ENCODE peak calls at places on chromosome 10, in five cellular contexts. One of them, this sample, is unnamed.

GRCh38 chr10:43111101-43111500 is 27.1 kb upstream of the CSGALNACT2 start:
- DNase-seq in astrocyte: no peak
- DNase-seq in neural progenitor cell: no peak
- DNase-seq in neuronal stem cell: no peak
- DNase-seq in IMR-90: no peak
- DNase-seq in this sample: no peak

GRCh38 chr10:95573953-95574604 is 12.9 kb upstream of the SORBS1 start:
- DNase-seq in neuronal stem cell: no peak
- DNase-seq in neural progenitor cell: no peak
- DNase-seq in IMR-90: no peak
- DNase-seq in astrocyte: no peak
- DNase-seq in this sample: no peak

GRCh38 chr10:50601974-50602373 is 21.8 kb downstream of the SGMS1 start:
- DNase-seq in neuronal stem cell: no peak
- DNase-seq in neural progenitor cell: no peak
- DNase-seq in astrocyte: no peak
- DNase-seq in IMR-90: no peak
- DNase-seq in this sample: no peak

GRCh38 chr10:71347587-71348395 is 28.7 kb downstream of the SLC29A3 start:
- DNase-seq in neuronal stem cell: no peak
- DNase-seq in IMR-90: no peak
- DNase-seq in neural progenitor cell: no peak
- DNase-seq in astrocyte: no peak
- DNase-seq in this sample: no peak

GRCh38 chr10:32226624-32227023 is 120.3 kb downstream of the EPC1 start:
- DNase-seq in neuronal stem cell: no peak
- DNase-seq in astrocyte: no peak
- DNase-seq in IMR-90: no peak
- DNase-seq in neural progenitor cell: no peak
- DNase-seq in this sample: no peak

GRCh38 chr10:73136627-73137026 is 26.4 kb downstream of the NUDT13 start:
- DNase-seq in astrocyte: no peak
- DNase-seq in neuronal stem cell: no peak
- DNase-seq in neural progenitor cell: no peak
- DNase-seq in IMR-90: peak; percentile 78
- DNase-seq in this sample: no peak

GRCh38 chr10:45355494-45355893 is 18.5 kb upstream of the ALOX5 start:
- DNase-seq in astrocyte: no peak
- DNase-seq in neuronal stem cell: no peak
- DNase-seq in neural progenitor cell: no peak
- DNase-seq in IMR-90: no peak
- DNase-seq in this sample: no peak

GRCh38 chr10:94232711-94233383 is 129.9 kb downstream of the NOC3L start:
- DNase-seq in astrocyte: no peak
- DNase-seq in neuronal stem cell: no peak
- DNase-seq in neural progenitor cell: no peak
- DNase-seq in IMR-90: no peak
- DNase-seq in this sample: no peak

GRCh38 chr10:90842710-90843109 is 15.1 kb downstream of the HTR7 start:
- DNase-seq in neuronal stem cell: no peak
- DNase-seq in neural progenitor cell: no peak
- DNase-seq in IMR-90: no peak
- DNase-seq in astrocyte: no peak
- DNase-seq in this sample: no peak

GRCh38 chr10:35626971-35627507 is 15.1 kb downstream of the FZD8 start:
- DNase-seq in neural progenitor cell: no peak
- DNase-seq in IMR-90: peak; percentile 68
- DNase-seq in neuronal stem cell: no peak
- DNase-seq in astrocyte: peak; percentile 32
- DNase-seq in this sample: no peak

GRCh38 chr10:120131183-120131582 is 238.7 kb downstream of the SEC23IP start:
- DNase-seq in IMR-90: no peak
- DNase-seq in neuronal stem cell: peak; percentile 71
- DNase-seq in neural progenitor cell: peak; percentile 85
- DNase-seq in astrocyte: peak; percentile 12
- DNase-seq in this sample: peak; percentile 90

GRCh38 chr10:117563780-117564179 is 21.2 kb downstream of the EMX2 start:
- DNase-seq in astrocyte: no peak
- DNase-seq in IMR-90: no peak
- DNase-seq in neural progenitor cell: no peak
- DNase-seq in neuronal stem cell: no peak
- DNase-seq in this sample: no peak

GRCh38 chr10:45495438-45496152 is 121.6 kb downstream of the ALOX5 start:
- DNase-seq in astrocyte: no peak
- DNase-seq in neuronal stem cell: no peak
- DNase-seq in IMR-90: no peak
- DNase-seq in neural progenitor cell: no peak
- DNase-seq in this sample: no peak

GRCh38 chr10:97553575-97554100 is 18.9 kb upstream of the ANKRD2 start:
- DNase-seq in IMR-90: peak; percentile 70
- DNase-seq in astrocyte: peak; percentile 46
- DNase-seq in neuronal stem cell: peak; percentile 64
- DNase-seq in neural progenitor cell: peak; percentile 88
- DNase-seq in this sample: peak; percentile 96

GRCh38 chr10:121813857-121814256 is 114.0 kb downstream of the ATE1 start:
- DNase-seq in IMR-90: no peak
- DNase-seq in neuronal stem cell: no peak
- DNase-seq in astrocyte: no peak
- DNase-seq in neural progenitor cell: no peak
- DNase-seq in this sample: no peak

GRCh38 chr10:6048281-6049030 is 13.7 kb downstream of the IL2RA start:
- DNase-seq in IMR-90: no peak
- DNase-seq in neural progenitor cell: no peak
- DNase-seq in neuronal stem cell: no peak
- DNase-seq in astrocyte: no peak
- DNase-seq in this sample: peak; percentile 17

GRCh38 chr10:106504536-106504935 is 660.0 kb downstream of the SORCS1 start:
- DNase-seq in neural progenitor cell: no peak
- DNase-seq in neuronal stem cell: no peak
- DNase-seq in astrocyte: no peak
- DNase-seq in IMR-90: no peak
- DNase-seq in this sample: no peak

GRCh38 chr10:17453377-17454091 is 861 bp downstream of the ST8SIA6 start:
- DNase-seq in astrocyte: peak; percentile 31
- DNase-seq in IMR-90: no peak
- DNase-seq in neuronal stem cell: peak; percentile 71
- DNase-seq in neural progenitor cell: peak; percentile 86
- DNase-seq in this sample: peak; percentile 90

GRCh38 chr10:63901228-63901627 is 380.0 kb downstream of the REEP3 start:
- DNase-seq in neuronal stem cell: no peak
- DNase-seq in IMR-90: no peak
- DNase-seq in neural progenitor cell: no peak
- DNase-seq in astrocyte: no peak
- DNase-seq in this sample: peak; percentile 67

GRCh38 chr10:11720260-11720741 is 21.9 kb upstream of the ECHDC3 start:
- DNase-seq in astrocyte: no peak
- DNase-seq in IMR-90: no peak
- DNase-seq in neural progenitor cell: no peak
- DNase-seq in neuronal stem cell: no peak
- DNase-seq in this sample: no peak

GRCh38 chr10:94500063-94500462 is 45.5 kb upstream of the HELLS start:
- DNase-seq in IMR-90: no peak
- DNase-seq in neuronal stem cell: no peak
- DNase-seq in astrocyte: no peak
- DNase-seq in neural progenitor cell: peak; percentile 15
- DNase-seq in this sample: no peak

GRCh38 chr10:104686829-104687228 is 45.7 kb downstream of the SORCS3 start:
- DNase-seq in neuronal stem cell: no peak
- DNase-seq in neural progenitor cell: no peak
- DNase-seq in IMR-90: no peak
- DNase-seq in astrocyte: no peak
- DNase-seq in this sample: peak; percentile 12

DNA sequence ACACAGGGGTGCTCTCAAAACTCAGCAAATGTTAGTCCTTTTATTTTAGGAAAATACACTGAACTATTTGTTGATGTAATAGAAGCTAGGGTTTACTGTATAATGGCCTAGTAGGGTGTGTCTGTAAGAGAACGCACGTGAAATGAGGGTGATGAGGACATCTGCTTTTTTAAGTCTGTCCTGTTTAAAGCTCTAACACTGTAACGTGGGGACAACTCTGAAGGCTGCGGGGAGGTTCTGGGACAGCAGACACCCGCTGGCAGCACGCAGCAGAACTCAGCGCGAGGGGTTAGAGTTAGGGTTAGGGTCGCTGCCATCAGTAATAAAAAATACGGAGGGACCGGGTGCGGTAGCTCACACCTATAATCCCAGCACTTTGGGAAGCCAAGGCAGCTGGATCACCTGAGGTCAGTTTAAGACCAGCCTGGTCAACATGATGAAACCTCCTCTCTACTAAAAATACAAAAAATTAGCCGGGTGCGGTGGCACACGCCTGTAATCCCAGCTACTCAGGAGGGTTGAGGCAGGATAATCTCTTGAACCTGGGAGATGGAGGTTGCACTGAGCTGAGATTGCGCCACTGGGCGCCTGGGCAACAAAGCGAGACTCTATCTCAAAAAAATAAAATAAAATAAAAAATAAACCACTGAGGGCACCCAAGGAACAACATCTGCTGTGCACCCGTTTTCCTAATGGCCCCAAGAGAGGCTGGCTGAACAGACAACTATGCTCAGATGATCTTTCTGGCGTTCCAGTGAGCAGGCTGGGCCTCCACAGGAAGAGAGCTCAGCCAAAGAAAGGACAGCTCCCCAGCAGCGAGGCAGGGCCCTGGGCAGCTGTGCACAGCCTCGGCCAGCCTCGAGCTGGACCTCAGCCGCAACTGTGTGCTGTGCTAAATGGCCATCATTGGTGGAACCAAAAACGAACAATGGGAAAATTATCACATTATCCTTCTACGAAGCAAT is 97.8 kb downstream of the CTBP2 start:
- DNase-seq in IMR-90: no peak
- DNase-seq in neuronal stem cell: no peak
- DNase-seq in astrocyte: no peak
- DNase-seq in neural progenitor cell: no peak
- DNase-seq in this sample: no peak
- H3K9ac ChIP-seq in IMR-90: no peak overlapping the region
- H3K9ac ChIP-seq in neuronal stem cell: peak overlapping the region; percentile 25
- H3K9ac ChIP-seq in astrocyte: peak overlapping the region; percentile 77
- H3K9ac ChIP-seq in neural progenitor cell: no peak overlapping the region
- H3K9ac ChIP-seq in this sample: no peak overlapping the region

DNA sequence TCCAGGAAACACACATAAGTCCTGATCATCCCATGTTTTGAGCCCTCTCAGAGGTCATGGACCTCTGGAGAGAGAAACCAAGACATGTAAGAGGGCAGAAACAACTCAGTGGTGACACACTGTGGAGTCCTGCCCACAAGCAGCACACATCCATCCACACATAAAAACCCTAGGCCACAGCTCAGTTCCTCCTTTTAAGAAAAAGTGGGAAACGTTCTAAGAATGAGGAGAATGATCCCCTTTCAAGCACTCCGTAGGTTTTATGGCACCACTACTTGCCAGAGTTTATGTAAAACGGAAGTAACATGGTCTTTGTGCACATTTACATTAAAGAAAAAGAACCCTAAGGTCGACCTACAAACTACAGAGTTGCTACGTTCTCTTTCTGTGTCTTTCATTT is 19.9 kb downstream of the ATAD1 start:
- DNase-seq in IMR-90: no peak
- DNase-seq in astrocyte: no peak
- DNase-seq in neural progenitor cell: no peak
- DNase-seq in neuronal stem cell: no peak
- DNase-seq in this sample: no peak
- H3K4me3 ChIP-seq in IMR-90: no peak overlapping the region
- H3K4me3 ChIP-seq in astrocyte: no peak overlapping the region
- H3K4me3 ChIP-seq in neural progenitor cell: no peak overlapping the region
- H3K4me3 ChIP-seq in neuronal stem cell: no peak overlapping the region
- H3K4me3 ChIP-seq in this sample: no peak overlapping the region

GRCh38 chr10:93060887-93061593 is 442 bp downstream of the CYP26C1 start:
- DNase-seq in IMR-90: no peak
- DNase-seq in neural progenitor cell: no peak
- DNase-seq in astrocyte: no peak
- DNase-seq in neuronal stem cell: no peak
- DNase-seq in this sample: no peak

GRCh38 chr10:93062499-93063216 is 2.1 kb downstream of the CYP26C1 start:
- DNase-seq in astrocyte: peak; percentile 28
- DNase-seq in IMR-90: peak; percentile 44
- DNase-seq in neuronal stem cell: no peak
- DNase-seq in neural progenitor cell: peak; percentile 61
- DNase-seq in this sample: peak; percentile 88

GRCh38 chr10:93059975-93060886 is at the start of gene CYP26C1:
- DNase-seq in neural progenitor cell: no peak
- DNase-seq in IMR-90: no peak
- DNase-seq in astrocyte: no peak
- DNase-seq in neuronal stem cell: no peak
- DNase-seq in this sample: peak; percentile 70

GRCh38 chr10:93063217-93063976 is 2.8 kb downstream of the CYP26C1 start:
- DNase-seq in neuronal stem cell: no peak
- DNase-seq in neural progenitor cell: no peak
- DNase-seq in IMR-90: no peak
- DNase-seq in astrocyte: no peak
- DNase-seq in this sample: no peak

DNA sequence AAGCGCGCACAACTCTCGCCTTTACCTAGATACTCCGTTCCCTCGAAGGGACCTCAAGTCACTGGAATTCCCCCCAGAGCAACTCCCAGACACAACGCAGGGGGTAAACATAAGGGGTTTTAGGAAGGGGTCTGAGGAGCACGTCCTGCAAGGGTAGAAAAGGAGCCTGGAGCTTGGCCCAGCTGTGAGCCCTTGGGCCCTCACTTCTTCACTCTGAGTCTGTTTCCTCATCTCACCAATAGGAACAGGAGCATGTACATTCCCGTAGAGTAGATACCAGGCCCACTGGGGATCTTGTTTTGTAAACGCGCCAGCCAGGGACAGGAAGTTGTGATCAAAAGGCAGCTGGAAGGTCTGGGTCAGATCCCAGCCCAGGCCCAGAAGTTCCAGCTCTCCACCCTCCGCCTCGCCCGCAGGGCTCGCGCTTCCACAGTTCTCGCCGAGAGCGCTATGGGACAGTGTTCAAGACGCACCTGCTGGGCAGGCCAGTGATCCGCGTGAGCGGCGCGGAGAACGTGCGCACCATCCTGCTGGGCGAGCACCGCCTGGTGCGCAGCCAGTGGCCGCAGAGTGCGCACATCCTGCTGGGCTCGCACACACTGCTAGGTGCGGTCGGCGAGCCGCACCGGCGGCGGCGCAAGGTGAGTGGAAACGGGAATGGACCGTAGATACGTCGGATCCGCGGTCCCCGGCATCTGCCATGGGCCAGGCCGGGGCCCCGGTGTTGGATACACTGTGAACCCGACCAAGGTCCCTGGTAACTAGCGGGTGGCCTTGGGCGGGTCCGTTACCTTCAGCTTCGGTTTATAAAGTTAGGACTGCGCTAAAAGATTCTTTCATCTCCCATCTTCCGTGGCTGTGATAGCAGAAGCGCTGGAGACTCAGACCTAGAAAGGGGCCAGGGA is 1.2 kb downstream of the CYP26C1 start:
- DNase-seq in astrocyte: peak; percentile 27
- DNase-seq in IMR-90: peak; percentile 33
- DNase-seq in neural progenitor cell: no peak
- DNase-seq in neuronal stem cell: no peak
- DNase-seq in this sample: no peak
- H3K9ac ChIP-seq in astrocyte: no peak overlapping the region
- H3K9ac ChIP-seq in IMR-90: no peak overlapping the region
- H3K9ac ChIP-seq in neural progenitor cell: no peak overlapping the region
- H3K9ac ChIP-seq in neuronal stem cell: no peak overlapping the region
- H3K9ac ChIP-seq in this sample: no peak overlapping the region

GRCh38 chr10:101829561-101830315 is 11.5 kb upstream of the OGA start:
- DNase-seq in astrocyte: no peak
- DNase-seq in IMR-90: no peak
- DNase-seq in neural progenitor cell: peak; percentile 92
- DNase-seq in neuronal stem cell: peak; percentile 70
- DNase-seq in this sample: peak; percentile 94
- H3K4me3 ChIP-seq in astrocyte: peak overlapping the region; percentile 65
- H3K4me3 ChIP-seq in IMR-90: no peak overlapping the region
- H3K4me3 ChIP-seq in neural progenitor cell: peak overlapping the region; percentile 50
- H3K4me3 ChIP-seq in neuronal stem cell: peak overlapping the region; percentile 83
- H3K4me3 ChIP-seq in this sample: peak overlapping the region; percentile 78